ENCODE peak calls at places on chromosomes 16 and 17, in eight cellular contexts. One of them, this sample, is unnamed.

GRCh38 chr16:30903596-30903995 is 7.2 kb downstream of the CTF1 start:
- DNase-seq in dorsolateral prefrontal cortex: no peak
- DNase-seq in A673: peak
- DNase-seq in colonic mucosa: no peak
- DNase-seq in lower leg skin: no peak
- DNase-seq in kidney epithelial cell: no peak
- DNase-seq in fibroblast of pulmonary artery: peak
- DNase-seq in tibial nerve: no peak
- DNase-seq in this sample: no peak

GRCh38 chr16:88781140-88782077 is 3.6 kb downstream of the PIEZO1 start:
- DNase-seq in tibial nerve: no peak
- DNase-seq in dorsolateral prefrontal cortex: no peak
- DNase-seq in A673: no peak
- DNase-seq in colonic mucosa: no peak
- DNase-seq in kidney epithelial cell: no peak
- DNase-seq in fibroblast of pulmonary artery: no peak
- DNase-seq in lower leg skin: no peak
- DNase-seq in this sample: no peak

GRCh38 chr17:83183951-83184506 is 104.6 kb downstream of the METRNL start:
- DNase-seq in fibroblast of pulmonary artery: no peak
- DNase-seq in tibial nerve: peak
- DNase-seq in dorsolateral prefrontal cortex: no peak
- DNase-seq in colonic mucosa: peak
- DNase-seq in A673: no peak
- DNase-seq in kidney epithelial cell: no peak
- DNase-seq in lower leg skin: peak
- DNase-seq in this sample: no peak

GRCh38 chr16:67053767-67054334 is 24.9 kb downstream of the CBFB start:
- DNase-seq in lower leg skin: no peak
- DNase-seq in kidney epithelial cell: no peak
- DNase-seq in A673: no peak
- DNase-seq in fibroblast of pulmonary artery: no peak
- DNase-seq in tibial nerve: no peak
- DNase-seq in dorsolateral prefrontal cortex: no peak
- DNase-seq in colonic mucosa: no peak
- DNase-seq in this sample: no peak

GRCh38 chr16:57567691-57568090 is 25.2 kb downstream of the ADGRG5 start:
- DNase-seq in dorsolateral prefrontal cortex: no peak
- DNase-seq in fibroblast of pulmonary artery: no peak
- DNase-seq in lower leg skin: no peak
- DNase-seq in A673: no peak
- DNase-seq in kidney epithelial cell: no peak
- DNase-seq in colonic mucosa: no peak
- DNase-seq in tibial nerve: no peak
- DNase-seq in this sample: no peak

GRCh38 chr16:89320717-89321501 is 103.4 kb downstream of the ZNF778 start:
- DNase-seq in A673: peak
- DNase-seq in kidney epithelial cell: no peak
- DNase-seq in tibial nerve: no peak
- DNase-seq in fibroblast of pulmonary artery: peak
- DNase-seq in lower leg skin: no peak
- DNase-seq in colonic mucosa: peak
- DNase-seq in dorsolateral prefrontal cortex: peak
- DNase-seq in this sample: peak

GRCh38 chr16:2483160-2483559 is 8.2 kb downstream of the TBC1D24 start:
- DNase-seq in fibroblast of pulmonary artery: no peak
- DNase-seq in kidney epithelial cell: no peak
- DNase-seq in tibial nerve: no peak
- DNase-seq in colonic mucosa: no peak
- DNase-seq in dorsolateral prefrontal cortex: no peak
- DNase-seq in A673: no peak
- DNase-seq in lower leg skin: no peak
- DNase-seq in this sample: no peak

GRCh38 chr17:6639651-6640535 is 618 bp downstream of the KIAA0753 start:
- DNase-seq in colonic mucosa: peak
- DNase-seq in tibial nerve: no peak
- DNase-seq in dorsolateral prefrontal cortex: no peak
- DNase-seq in lower leg skin: no peak
- DNase-seq in kidney epithelial cell: no peak
- DNase-seq in A673: peak
- DNase-seq in fibroblast of pulmonary artery: peak
- DNase-seq in this sample: peak

GRCh38 chr16:17526956-17527355 is 56.2 kb upstream of the XYLT1 start:
- DNase-seq in kidney epithelial cell: no peak
- DNase-seq in lower leg skin: no peak
- DNase-seq in tibial nerve: no peak
- DNase-seq in A673: no peak
- DNase-seq in dorsolateral prefrontal cortex: no peak
- DNase-seq in fibroblast of pulmonary artery: no peak
- DNase-seq in colonic mucosa: no peak
- DNase-seq in this sample: no peak

GRCh38 chr16:10906482-10906881 is 29.5 kb downstream of the CIITA start:
- DNase-seq in kidney epithelial cell: no peak
- DNase-seq in dorsolateral prefrontal cortex: no peak
- DNase-seq in fibroblast of pulmonary artery: no peak
- DNase-seq in colonic mucosa: no peak
- DNase-seq in A673: no peak
- DNase-seq in lower leg skin: no peak
- DNase-seq in tibial nerve: no peak
- DNase-seq in this sample: no peak

GRCh38 chr17:83097831-83098230 is 18.4 kb downstream of the METRNL start:
- DNase-seq in A673: no peak
- DNase-seq in tibial nerve: no peak
- DNase-seq in dorsolateral prefrontal cortex: no peak
- DNase-seq in lower leg skin: no peak
- DNase-seq in fibroblast of pulmonary artery: no peak
- DNase-seq in colonic mucosa: no peak
- DNase-seq in kidney epithelial cell: no peak
- DNase-seq in this sample: no peak

GRCh38 chr16:5056347-5056746 is 9.4 kb downstream of the C16orf89 start:
- DNase-seq in colonic mucosa: peak
- DNase-seq in A673: peak
- DNase-seq in fibroblast of pulmonary artery: no peak
- DNase-seq in tibial nerve: no peak
- DNase-seq in lower leg skin: no peak
- DNase-seq in dorsolateral prefrontal cortex: no peak
- DNase-seq in kidney epithelial cell: no peak
- DNase-seq in this sample: peak

GRCh38 chr17:1438593-1439083 is 17.4 kb downstream of the CRK start:
- DNase-seq in tibial nerve: no peak
- DNase-seq in lower leg skin: no peak
- DNase-seq in dorsolateral prefrontal cortex: no peak
- DNase-seq in A673: no peak
- DNase-seq in kidney epithelial cell: no peak
- DNase-seq in fibroblast of pulmonary artery: peak
- DNase-seq in colonic mucosa: no peak
- DNase-seq in this sample: no peak

GRCh38 chr17:149897-150575 is 12.7 kb downstream of the SCGB1C2 start:
- DNase-seq in dorsolateral prefrontal cortex: no peak
- DNase-seq in A673: no peak
- DNase-seq in lower leg skin: no peak
- DNase-seq in colonic mucosa: no peak
- DNase-seq in kidney epithelial cell: no peak
- DNase-seq in tibial nerve: no peak
- DNase-seq in fibroblast of pulmonary artery: no peak
- DNase-seq in this sample: no peak

GRCh38 chr17:50609376-50610074 is 25.2 kb upstream of the ABCC3 start:
- DNase-seq in colonic mucosa: no peak
- DNase-seq in lower leg skin: no peak
- DNase-seq in fibroblast of pulmonary artery: no peak
- DNase-seq in A673: no peak
- DNase-seq in dorsolateral prefrontal cortex: no peak
- DNase-seq in kidney epithelial cell: no peak
- DNase-seq in tibial nerve: no peak
- DNase-seq in this sample: no peak

GRCh38 chr17:76199466-76199865 is 40.8 kb downstream of the RNF157 start:
- DNase-seq in kidney epithelial cell: no peak
- DNase-seq in colonic mucosa: no peak
- DNase-seq in tibial nerve: no peak
- DNase-seq in lower leg skin: no peak
- DNase-seq in dorsolateral prefrontal cortex: no peak
- DNase-seq in fibroblast of pulmonary artery: no peak
- DNase-seq in A673: no peak
- DNase-seq in this sample: no peak

GRCh38 chr17:37543527-37544122 is 53.9 kb downstream of the DUSP14 start:
- DNase-seq in fibroblast of pulmonary artery: no peak
- DNase-seq in dorsolateral prefrontal cortex: no peak
- DNase-seq in A673: no peak
- DNase-seq in colonic mucosa: no peak
- DNase-seq in tibial nerve: no peak
- DNase-seq in kidney epithelial cell: no peak
- DNase-seq in lower leg skin: no peak
- DNase-seq in this sample: no peak

GRCh38 chr16:3249451-3249850 is 7.0 kb downstream of the MEFV start:
- DNase-seq in tibial nerve: no peak
- DNase-seq in A673: no peak
- DNase-seq in lower leg skin: no peak
- DNase-seq in kidney epithelial cell: no peak
- DNase-seq in fibroblast of pulmonary artery: no peak
- DNase-seq in colonic mucosa: no peak
- DNase-seq in dorsolateral prefrontal cortex: no peak
- DNase-seq in this sample: no peak

GRCh38 chr17:33459078-33459940 is 166.2 kb upstream of the ASIC2 start:
- DNase-seq in colonic mucosa: no peak
- DNase-seq in A673: no peak
- DNase-seq in lower leg skin: no peak
- DNase-seq in dorsolateral prefrontal cortex: no peak
- DNase-seq in tibial nerve: no peak
- DNase-seq in kidney epithelial cell: no peak
- DNase-seq in fibroblast of pulmonary artery: no peak
- DNase-seq in this sample: no peak
- TF ChIP-seq CTCF in colonic mucosa: no peak
- TF ChIP-seq CTCF in A673: no peak
- TF ChIP-seq CTCF in lower leg skin: no peak
- TF ChIP-seq CTCF in dorsolateral prefrontal cortex: no peak
- TF ChIP-seq CTCF in tibial nerve: no peak
- TF ChIP-seq CTCF in kidney epithelial cell: no peak
- TF ChIP-seq CTCF in fibroblast of pulmonary artery: no peak
- TF ChIP-seq CTCF in this sample: no peak

DNA sequence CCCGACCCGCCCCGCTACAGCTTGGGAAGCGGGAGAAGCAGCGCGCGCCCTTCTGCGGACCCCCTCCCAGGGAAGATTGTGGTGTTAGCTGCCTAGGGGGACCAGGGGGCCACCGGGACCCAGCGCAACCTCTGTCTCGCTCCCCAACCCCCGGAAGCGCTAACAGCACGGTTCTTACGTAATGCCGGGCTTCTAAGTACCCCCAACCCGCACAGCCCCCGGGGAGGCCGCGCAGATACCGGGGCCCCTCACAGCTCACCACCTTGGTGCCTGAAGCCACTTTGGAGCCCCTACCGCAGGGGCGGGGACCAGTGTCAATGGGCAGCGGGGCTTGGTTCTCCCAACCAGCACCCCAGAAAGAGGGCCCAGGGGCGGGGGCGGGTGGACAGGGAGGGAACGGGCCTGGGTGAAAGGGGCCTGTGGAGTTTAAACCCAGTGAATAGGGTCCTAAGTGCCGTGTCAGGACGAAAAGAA is 348 bp downstream of the MPP2 start:
- DNase-seq in A673: no peak
- DNase-seq in kidney epithelial cell: no peak
- DNase-seq in dorsolateral prefrontal cortex: no peak
- DNase-seq in fibroblast of pulmonary artery: no peak
- DNase-seq in colonic mucosa: no peak
- DNase-seq in tibial nerve: no peak
- DNase-seq in lower leg skin: no peak
- DNase-seq in this sample: no peak
- H3K4me3 ChIP-seq in A673: peak
- H3K4me3 ChIP-seq in kidney epithelial cell: peak
- H3K4me3 ChIP-seq in dorsolateral prefrontal cortex: peak
- H3K4me3 ChIP-seq in fibroblast of pulmonary artery: peak
- H3K4me3 ChIP-seq in colonic mucosa: peak
- H3K4me3 ChIP-seq in tibial nerve: peak
- H3K4me3 ChIP-seq in lower leg skin: peak
- H3K4me3 ChIP-seq in this sample: peak

GRCh38 chr17:19672009-19672837 is 23.7 kb downstream of the ALDH3A2 start:
- DNase-seq in A673: no peak
- DNase-seq in dorsolateral prefrontal cortex: peak
- DNase-seq in colonic mucosa: peak
- DNase-seq in fibroblast of pulmonary artery: no peak
- DNase-seq in kidney epithelial cell: no peak
- DNase-seq in lower leg skin: peak
- DNase-seq in tibial nerve: no peak
- DNase-seq in this sample: no peak
- TF ChIP-seq CTCF in A673: peak
- TF ChIP-seq CTCF in dorsolateral prefrontal cortex: no peak
- TF ChIP-seq CTCF in colonic mucosa: no peak
- TF ChIP-seq CTCF in fibroblast of pulmonary artery: peak
- TF ChIP-seq CTCF in kidney epithelial cell: peak
- TF ChIP-seq CTCF in lower leg skin: no peak
- TF ChIP-seq CTCF in tibial nerve: no peak
- TF ChIP-seq CTCF in this sample: no peak

DNA sequence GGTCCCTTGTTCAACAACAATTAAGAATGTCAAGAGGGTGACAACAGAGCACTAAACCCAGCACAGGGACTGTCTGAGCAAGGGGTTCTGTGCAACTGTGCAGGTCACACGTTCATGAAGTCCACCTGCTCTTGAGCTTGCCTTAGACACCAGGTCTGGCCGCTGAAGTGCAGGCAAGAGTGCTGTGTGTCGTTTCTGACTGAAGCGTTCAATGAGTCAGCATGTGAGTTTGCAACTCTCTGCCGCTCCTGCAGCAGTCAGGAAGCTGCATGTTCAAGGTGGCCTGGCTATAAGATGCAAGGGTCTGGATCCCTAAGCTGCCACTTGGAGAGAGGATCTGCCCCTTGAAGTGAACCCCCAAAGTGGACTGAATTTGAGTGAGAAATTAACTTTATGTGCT is 332.7 kb upstream of the HSBP1 start:
- DNase-seq in kidney epithelial cell: no peak
- DNase-seq in A673: no peak
- DNase-seq in colonic mucosa: no peak
- DNase-seq in lower leg skin: no peak
- DNase-seq in tibial nerve: no peak
- DNase-seq in dorsolateral prefrontal cortex: no peak
- DNase-seq in fibroblast of pulmonary artery: no peak
- DNase-seq in this sample: no peak
- H3K4me3 ChIP-seq in kidney epithelial cell: no peak
- H3K4me3 ChIP-seq in A673: no peak
- H3K4me3 ChIP-seq in colonic mucosa: no peak
- H3K4me3 ChIP-seq in lower leg skin: no peak
- H3K4me3 ChIP-seq in tibial nerve: no peak
- H3K4me3 ChIP-seq in dorsolateral prefrontal cortex: no peak
- H3K4me3 ChIP-seq in fibroblast of pulmonary artery: no peak
- H3K4me3 ChIP-seq in this sample: no peak